ENCODE peak calls at places on chromosomes 5 and 9, in five cellular contexts. One of them, this sample, is unnamed.
A peak's percentile ranks its signal among the peaks of the same experiment; 100 is the strongest.

GRCh38 chr5:81010636-81011035 is 50.5 kb downstream of the RASGRF2 start:
- DNase-seq in IMR-90: peak; percentile 68
- DNase-seq in transverse colon: no peak
- DNase-seq in H1: no peak
- DNase-seq in Peyer's patch: no peak
- DNase-seq in this sample: no peak

GRCh38 chr9:77016526-77017504 is 2.6 kb upstream of the FOXB2 start:
- DNase-seq in IMR-90: no peak
- DNase-seq in H1: no peak
- DNase-seq in Peyer's patch: no peak
- DNase-seq in transverse colon: no peak
- DNase-seq in this sample: no peak

GRCh38 chr9:27460225-27461023 is 63.7 kb upstream of the IFNK start:
- DNase-seq in H1: no peak
- DNase-seq in IMR-90: no peak
- DNase-seq in Peyer's patch: peak; percentile 72
- DNase-seq in transverse colon: no peak
- DNase-seq in this sample: no peak

GRCh38 chr5:6543346-6543730 is 89.5 kb downstream of the NSUN2 start:
- DNase-seq in H1: no peak
- DNase-seq in Peyer's patch: no peak
- DNase-seq in IMR-90: no peak
- DNase-seq in transverse colon: no peak
- DNase-seq in this sample: no peak

GRCh38 chr5:61402970-61403369 is 70.9 kb downstream of the ZSWIM6 start:
- DNase-seq in transverse colon: no peak
- DNase-seq in IMR-90: no peak
- DNase-seq in H1: no peak
- DNase-seq in Peyer's patch: no peak
- DNase-seq in this sample: no peak

GRCh38 chr9:121997791-121998190 is 95.3 kb downstream of the TTLL11 start:
- DNase-seq in transverse colon: no peak
- DNase-seq in H1: no peak
- DNase-seq in Peyer's patch: no peak
- DNase-seq in IMR-90: peak; percentile 65
- DNase-seq in this sample: no peak

GRCh38 chr9:136232964-136233363 is 12.6 kb downstream of the QSOX2 start:
- DNase-seq in H1: no peak
- DNase-seq in transverse colon: no peak
- DNase-seq in Peyer's patch: no peak
- DNase-seq in IMR-90: no peak
- DNase-seq in this sample: no peak

GRCh38 chr5:172463031-172463430 is 8.7 kb upstream of the SH3PXD2B start:
- DNase-seq in IMR-90: no peak
- DNase-seq in transverse colon: no peak
- DNase-seq in H1: no peak
- DNase-seq in Peyer's patch: peak; percentile 34
- DNase-seq in this sample: no peak

GRCh38 chr9:92657296-92658094 is 12.4 kb downstream of the IPPK start:
- DNase-seq in IMR-90: no peak
- DNase-seq in Peyer's patch: no peak
- DNase-seq in H1: no peak
- DNase-seq in transverse colon: no peak
- DNase-seq in this sample: peak; percentile 67

GRCh38 chr5:80863708-80864107 is 96.5 kb upstream of the RASGRF2 start:
- DNase-seq in Peyer's patch: no peak
- DNase-seq in transverse colon: no peak
- DNase-seq in H1: no peak
- DNase-seq in IMR-90: no peak
- DNase-seq in this sample: no peak

GRCh38 chr9:99184073-99184426 is 37.7 kb downstream of the ALG2 start:
- DNase-seq in H1: no peak
- DNase-seq in IMR-90: no peak
- DNase-seq in transverse colon: no peak
- DNase-seq in Peyer's patch: no peak
- DNase-seq in this sample: no peak

GRCh38 chr9:9963861-9964260 is 648.9 kb downstream of the PTPRD start:
- DNase-seq in Peyer's patch: no peak
- DNase-seq in transverse colon: no peak
- DNase-seq in IMR-90: no peak
- DNase-seq in H1: no peak
- DNase-seq in this sample: no peak

GRCh38 chr5:82183828-82184227 is 94.3 kb downstream of the RPS23 start:
- DNase-seq in transverse colon: no peak
- DNase-seq in H1: no peak
- DNase-seq in IMR-90: peak; percentile 43
- DNase-seq in Peyer's patch: no peak
- DNase-seq in this sample: no peak

GRCh38 chr5:108415726-108416125 is 33.8 kb upstream of the FBXL17 start:
- DNase-seq in Peyer's patch: no peak
- DNase-seq in IMR-90: no peak
- DNase-seq in H1: no peak
- DNase-seq in transverse colon: no peak
- DNase-seq in this sample: no peak

GRCh38 chr9:113621309-113621791 is 157.8 kb downstream of the RGS3 start:
- DNase-seq in Peyer's patch: peak; percentile 55
- DNase-seq in IMR-90: peak; percentile 93
- DNase-seq in transverse colon: peak; percentile 25
- DNase-seq in H1: no peak
- DNase-seq in this sample: peak; percentile 44

GRCh38 chr5:149485655-149486615 is 65.3 kb downstream of the CSNK1A1 start:
- DNase-seq in H1: no peak
- DNase-seq in transverse colon: peak; percentile 90
- DNase-seq in IMR-90: peak; percentile 100
- DNase-seq in Peyer's patch: peak; percentile 90
- DNase-seq in this sample: no peak

GRCh38 chr5:151082274-151082902 is 1.6 kb upstream of the TNIP1 start:
- DNase-seq in transverse colon: peak; percentile 73
- DNase-seq in H1: no peak
- DNase-seq in IMR-90: peak; percentile 37
- DNase-seq in Peyer's patch: peak; percentile 76
- DNase-seq in this sample: no peak

GRCh38 chr5:146130440-146131045 is 25.2 kb upstream of the PLAC8L1 start:
- DNase-seq in H1: no peak
- DNase-seq in IMR-90: peak; percentile 53
- DNase-seq in Peyer's patch: no peak
- DNase-seq in transverse colon: no peak
- DNase-seq in this sample: no peak

GRCh38 chr9:125655691-125656410 is 51.2 kb downstream of the MAPKAP1 start:
- DNase-seq in IMR-90: peak; percentile 66
- DNase-seq in Peyer's patch: no peak
- DNase-seq in transverse colon: no peak
- DNase-seq in H1: no peak
- DNase-seq in this sample: no peak

GRCh38 chr9:124501771-124502320 is 5.4 kb downstream of the NR5A1 start:
- DNase-seq in H1: no peak
- DNase-seq in IMR-90: no peak
- DNase-seq in Peyer's patch: no peak
- DNase-seq in transverse colon: no peak
- DNase-seq in this sample: no peak

GRCh38 chr9:69970001-69970531 is 73.6 kb upstream of the MAMDC2 start:
- DNase-seq in transverse colon: no peak
- DNase-seq in H1: no peak
- DNase-seq in IMR-90: no peak
- DNase-seq in Peyer's patch: no peak
- DNase-seq in this sample: no peak

GRCh38 chr9:88824711-88825110 is 166.6 kb upstream of the S1PR3 start:
- DNase-seq in transverse colon: no peak
- DNase-seq in H1: no peak
- DNase-seq in IMR-90: no peak
- DNase-seq in Peyer's patch: no peak
- DNase-seq in this sample: no peak

GRCh38 chr5:87827561-87827960 is 414.8 kb upstream of the CCNH start:
- DNase-seq in H1: no peak
- DNase-seq in Peyer's patch: no peak
- DNase-seq in transverse colon: no peak
- DNase-seq in IMR-90: no peak
- DNase-seq in this sample: no peak

GRCh38 chr9:97985058-97985861 is 2.1 kb downstream of the ANP32B start:
- DNase-seq in Peyer's patch: no peak
- DNase-seq in H1: no peak
- DNase-seq in transverse colon: peak; percentile 44
- DNase-seq in IMR-90: peak; percentile 11
- DNase-seq in this sample: peak; percentile 43

GRCh38 chr5:4018007-4018406 is 422.4 kb downstream of the IRX1 start:
- DNase-seq in H1: no peak
- DNase-seq in transverse colon: no peak
- DNase-seq in IMR-90: no peak
- DNase-seq in Peyer's patch: no peak
- DNase-seq in this sample: no peak

GRCh38 chr5:151223447-151224264 is at the start of gene CCDC69:
- DNase-seq in H1: no peak
- DNase-seq in IMR-90: peak; percentile 57
- DNase-seq in Peyer's patch: peak; percentile 89
- DNase-seq in transverse colon: peak; percentile 81
- DNase-seq in this sample: peak; percentile 91

GRCh38 chr9:89042984-89043383 is 51.7 kb downstream of the S1PR3 start:
- DNase-seq in H1: no peak
- DNase-seq in transverse colon: no peak
- DNase-seq in IMR-90: no peak
- DNase-seq in Peyer's patch: no peak
- DNase-seq in this sample: no peak

GRCh38 chr5:132407970-132408369 is 38.5 kb downstream of the SLC22A5 start:
- DNase-seq in transverse colon: no peak
- DNase-seq in IMR-90: no peak
- DNase-seq in Peyer's patch: no peak
- DNase-seq in H1: no peak
- DNase-seq in this sample: no peak

GRCh38 chr5:20486826-20487225 is 498.8 kb upstream of the CDH18 start:
- DNase-seq in IMR-90: no peak
- DNase-seq in transverse colon: no peak
- DNase-seq in Peyer's patch: no peak
- DNase-seq in H1: no peak
- DNase-seq in this sample: no peak

GRCh38 chr5:81768960-81769452 is 18.1 kb upstream of the SSBP2 start:
- DNase-seq in transverse colon: no peak
- DNase-seq in Peyer's patch: no peak
- DNase-seq in IMR-90: peak; percentile 87
- DNase-seq in H1: no peak
- DNase-seq in this sample: no peak

GRCh38 chr9:107737987-107738743 is 248.6 kb upstream of the KLF4 start:
- DNase-seq in H1: no peak
- DNase-seq in transverse colon: no peak
- DNase-seq in IMR-90: peak; percentile 95
- DNase-seq in Peyer's patch: peak; percentile 68
- DNase-seq in this sample: peak; percentile 25

GRCh38 chr5:177447066-177447610 is 524 bp downstream of the PRR7 start:
- DNase-seq in H1: no peak
- DNase-seq in IMR-90: peak; percentile 25
- DNase-seq in Peyer's patch: peak; percentile 77
- DNase-seq in transverse colon: peak; percentile 65
- DNase-seq in this sample: peak; percentile 71

GRCh38 chr9:119044801-119045200 is 324.4 kb downstream of the BRINP1 start:
- DNase-seq in transverse colon: no peak
- DNase-seq in IMR-90: no peak
- DNase-seq in Peyer's patch: no peak
- DNase-seq in H1: no peak
- DNase-seq in this sample: no peak

GRCh38 chr9:136683755-136684154 is 3.5 kb downstream of the AGPAT2 start:
- DNase-seq in transverse colon: no peak
- DNase-seq in Peyer's patch: no peak
- DNase-seq in IMR-90: no peak
- DNase-seq in H1: no peak
- DNase-seq in this sample: no peak

GRCh38 chr9:281753-282645 is 67.3 kb downstream of the DOCK8 start:
- DNase-seq in IMR-90: no peak
- DNase-seq in transverse colon: no peak
- DNase-seq in Peyer's patch: no peak
- DNase-seq in H1: no peak
- DNase-seq in this sample: no peak

GRCh38 chr9:31996331-31996730 is 388.1 kb upstream of the ACO1 start:
- DNase-seq in Peyer's patch: no peak
- DNase-seq in IMR-90: no peak
- DNase-seq in transverse colon: no peak
- DNase-seq in H1: no peak
- DNase-seq in this sample: no peak
- TF ChIP-seq CTCF in Peyer's patch: no peak
- TF ChIP-seq CTCF in IMR-90: no peak
- TF ChIP-seq CTCF in transverse colon: no peak
- TF ChIP-seq CTCF in H1: peak; percentile 32
- TF ChIP-seq CTCF in this sample: no peak

GRCh38 chr5:181084631-181085195 is 44.6 kb downstream of the BTNL9 start:
- DNase-seq in IMR-90: no peak
- DNase-seq in H1: no peak
- DNase-seq in Peyer's patch: no peak
- DNase-seq in transverse colon: no peak
- DNase-seq in this sample: no peak

GRCh38 chr5:181088289-181088688 is 42.7 kb downstream of the OR2V1 start:
- DNase-seq in H1: no peak
- DNase-seq in transverse colon: no peak
- DNase-seq in Peyer's patch: no peak
- DNase-seq in IMR-90: no peak
- DNase-seq in this sample: no peak

GRCh38 chr5:181086410-181087229 is 44.3 kb downstream of the OR2V1 start:
- DNase-seq in Peyer's patch: no peak
- DNase-seq in H1: no peak
- DNase-seq in transverse colon: no peak
- DNase-seq in IMR-90: no peak
- DNase-seq in this sample: no peak

GRCh38 chr5:181092428-181092827 is 38.5 kb downstream of the OR2V1 start:
- DNase-seq in Peyer's patch: no peak
- DNase-seq in H1: no peak
- DNase-seq in IMR-90: no peak
- DNase-seq in transverse colon: no peak
- DNase-seq in this sample: no peak

DNA sequence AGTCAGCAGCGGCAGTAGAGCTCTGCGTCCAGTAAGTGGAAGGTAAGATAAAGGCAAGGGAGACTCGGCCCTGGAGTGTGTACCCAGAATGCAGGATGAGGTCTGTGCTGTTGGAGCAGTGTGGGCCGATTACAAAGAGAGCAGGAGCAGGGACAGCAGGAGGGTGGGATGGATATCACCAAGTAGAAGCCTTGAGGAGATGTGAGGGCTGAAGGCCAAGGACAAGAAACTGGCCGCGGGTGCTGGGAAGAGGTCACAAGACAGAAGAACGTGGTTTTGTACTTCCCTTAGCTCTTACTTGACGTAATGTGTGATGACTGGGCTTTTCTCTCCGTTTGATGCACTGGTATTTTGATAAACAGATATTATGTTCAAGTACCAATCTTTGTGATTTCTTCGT is 43.7 kb downstream of the OR2V1 start:
- DNase-seq in H1: no peak
- DNase-seq in Peyer's patch: no peak
- DNase-seq in transverse colon: no peak
- DNase-seq in IMR-90: no peak
- DNase-seq in this sample: no peak
- H3K27ac ChIP-seq in H1: no peak overlapping the region
- H3K27ac ChIP-seq in Peyer's patch: no peak overlapping the region
- H3K27ac ChIP-seq in transverse colon: no peak overlapping the region
- H3K27ac ChIP-seq in IMR-90: no peak overlapping the region
- H3K27ac ChIP-seq in this sample: no peak overlapping the region

GRCh38 chr5:42993516-42994284 is 46.4 kb downstream of the ANXA2R start:
- DNase-seq in H1: no peak
- DNase-seq in Peyer's patch: peak; percentile 75
- DNase-seq in IMR-90: peak; percentile 89
- DNase-seq in transverse colon: peak; percentile 33
- DNase-seq in this sample: no peak
- TF ChIP-seq POLR2A in H1: no peak
- TF ChIP-seq POLR2A in Peyer's patch: peak; percentile 18
- TF ChIP-seq POLR2A in IMR-90: peak; percentile 7
- TF ChIP-seq POLR2A in transverse colon: no peak
- TF ChIP-seq POLR2A in this sample: no peak

GRCh38 chr5:77076961-77077820 is 9.9 kb downstream of the ZBED3 start:
- DNase-seq in IMR-90: peak; percentile 58
- DNase-seq in transverse colon: peak; percentile 65
- DNase-seq in Peyer's patch: peak; percentile 77
- DNase-seq in H1: no peak
- DNase-seq in this sample: peak; percentile 62
- TF ChIP-seq CTCF in IMR-90: peak; percentile 53
- TF ChIP-seq CTCF in transverse colon: no peak
- TF ChIP-seq CTCF in Peyer's patch: peak; percentile 34
- TF ChIP-seq CTCF in H1: peak; percentile 72
- TF ChIP-seq CTCF in this sample: peak; percentile 67

This sample was measured in testis.